ENCODE peak calls at places on chromosomes 2 and 18, in six cellular contexts. L is lower lobe of right lung, Y is fibroblast of lung, J is heart right ventricle, S is mesenchymal stem cell, O is endothelial cell of umbilical vein. X is an unnamed sample. For H3K4me1, the result is how much of the 10 kb centered on the place peaks cover.

GRCh38 chr18:36265035-36265434 is 32.5 kb upstream of the FHOD3 start:
- DNase-seq in O (no peak), J (no peak), L (no peak), Y (peak), S (peak), X (no peak)

GRCh38 chr2:127479219-127479825 is 47.0 kb downstream of the IWS1 start:
- DNase-seq in L (no peak), Y (peak), S (peak), O (peak), J (no peak), X (no peak)

GRCh38 chr2:104787298-104788065 is 66.4 kb upstream of the POU3F3 start:
- DNase-seq in Y (no peak), S (no peak), J (no peak), O (no peak), L (no peak), X (no peak)

GRCh38 chr2:74843371-74844298 is 9.7 kb downstream of the HK2 start:
- DNase-seq in Y (peak), O (peak), J (no peak), S (peak), L (no peak), X (no peak)

GRCh38 chr18:59189746-59190145 is 30.2 kb upstream of the GRP start:
- DNase-seq in O (no peak), S (no peak), Y (no peak), L (no peak), J (no peak), X (no peak)

GRCh38 chr18:21242141-21243040 is at the start of gene GREB1L:
- DNase-seq in O (peak), S (peak), J (peak), L (peak), Y (peak), X (no peak)

GRCh38 chr2:53490659-53491058 is 276.9 kb upstream of the CHAC2 start:
- DNase-seq in S (peak), Y (peak), J (no peak), O (no peak), L (no peak), X (peak)

GRCh38 chr2:142920579-142920978 is 43.1 kb downstream of the KYNU start:
- DNase-seq in J (no peak), Y (no peak), S (no peak), L (no peak), O (no peak), X (no peak)

GRCh38 chr2:26849056-26850001 is 1.4 kb downstream of the DPYSL5 start:
- DNase-seq in L (no peak), Y (no peak), O (no peak), S (no peak), J (no peak), X (no peak)

GRCh38 chr18:57029761-57030160 is 117.1 kb upstream of the BOD1L2 start:
- DNase-seq in Y (no peak), J (no peak), L (no peak), S (no peak), O (no peak), X (no peak)

GRCh38 chr2:225041871-225042799 is at the start of gene DOCK10:
- DNase-seq in J (peak), O (peak), S (peak), Y (peak), L (peak), X (no peak)

GRCh38 chr2:76737607-76738006 is 784.6 kb downstream of the LRRTM4 start:
- DNase-seq in J (no peak), O (no peak), Y (no peak), S (no peak), L (no peak), X (no peak)

GRCh38 chr18:63087421-63088230 is 231.9 kb downstream of the BCL2 start:
- DNase-seq in O (no peak), Y (no peak), J (no peak), S (no peak), L (no peak), X (no peak)

GRCh38 chr2:128724994-128725393 is 406.3 kb upstream of the HS6ST1 start:
- DNase-seq in J (no peak), O (no peak), Y (no peak), S (no peak), L (no peak), X (no peak)

GRCh38 chr2:48952071-48952604 is 196.6 kb upstream of the LHCGR start:
- DNase-seq in O (no peak), S (no peak), L (no peak), J (no peak), Y (no peak), X (no peak)

GRCh38 chr2:86633094-86633740 is 9.6 kb upstream of the RNF103 start:
- DNase-seq in L (no peak), O (no peak), Y (no peak), S (no peak), J (peak), X (no peak)

GRCh38 chr2:134408386-134408785 is 154.5 kb downstream of the MGAT5 start:
- DNase-seq in Y (peak), J (no peak), O (no peak), S (peak), L (no peak), X (no peak)

GRCh38 chr18:8744656-8745055 is 39.3 kb downstream of the MTCL1 start:
- DNase-seq in L (no peak), Y (no peak), J (no peak), O (no peak), S (no peak), X (no peak)

GRCh38 chr2:200025717-200026116 is 70.3 kb downstream of the MAIP1 start:
- DNase-seq in S (no peak), L (no peak), O (peak), J (no peak), Y (no peak), X (no peak)

DNA sequence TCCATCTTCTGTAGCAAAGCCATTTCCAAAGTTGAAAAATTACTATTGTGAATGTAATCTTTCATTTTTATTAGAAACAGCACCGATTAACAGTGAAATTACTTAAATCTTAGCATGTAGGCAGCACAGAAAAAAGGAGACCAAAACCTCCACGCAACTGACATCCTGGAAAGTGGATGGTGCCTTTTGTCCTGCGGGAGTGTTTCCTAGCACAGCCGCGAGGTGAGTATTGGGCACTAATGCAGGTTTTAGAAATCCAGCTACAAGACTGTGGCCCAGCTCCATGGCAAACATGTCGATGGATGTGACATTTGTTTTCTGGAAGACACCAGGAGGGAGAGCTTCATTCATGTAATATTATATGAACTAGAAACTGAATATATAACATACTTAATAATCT is 86.9 kb downstream of the MBP start:
- DNase-seq in L (no peak), O (no peak), J (no peak), Y (no peak), S (no peak), X (no peak)
- H3K27ac ChIP-seq in L (no peak), O (no peak), J (no peak), Y (no peak), S (no peak), X (no peak)

GRCh38 chr2:96143848-96144480 is 1.3 kb downstream of the DUSP2 start:
- DNase-seq in S (no peak), Y (no peak), O (no peak), J (no peak), L (peak), X (no peak)

GRCh38 chr2:96145028-96145939 is at the start of gene DUSP2:
- DNase-seq in L (peak), J (peak), S (peak), O (peak), Y (peak), X (peak)

GRCh38 chr2:96146151-96146880 is 1.1 kb upstream of the DUSP2 start:
- DNase-seq in Y (peak), J (peak), O (no peak), S (no peak), L (peak), X (no peak)

GRCh38 chr2:96143231-96143847 is 1.9 kb downstream of the DUSP2 start:
- DNase-seq in J (no peak), L (peak), O (no peak), S (no peak), Y (no peak), X (no peak)

GRCh38 chr2:96144481-96145027 is 686 bp downstream of the DUSP2 start:
- DNase-seq in L (peak), O (no peak), S (no peak), J (no peak), Y (no peak), X (no peak)
- H3K4me1 ChIP-seq in L (under half), O (under half), S (under half), J (under half), Y (under half), X (under half)

GRCh38 chr2:47767497-47767844 is 15.5 kb upstream of the MSH6 start:
- DNase-seq in S (no peak), Y (no peak), J (no peak), O (no peak), L (no peak), X (no peak)
- H3K4me3 ChIP-seq in S (peak), Y (no peak), J (no peak), O (no peak), L (no peak), X (no peak)

GRCh38 chr2:197453914-197454398 is 604 bp downstream of the COQ10B start:
- DNase-seq in Y (peak), S (no peak), L (no peak), J (no peak), O (peak), X (peak)
- H3K27ac ChIP-seq in Y (peak), S (peak), L (peak), J (peak), O (peak), X (peak)

GRCh38 chr2:144512421-144513272 is 7.3 kb downstream of the ZEB2 start:
- DNase-seq in O (peak), Y (peak), J (no peak), S (no peak), L (no peak), X (no peak)

GRCh38 chr2:144510206-144510991 is 9.5 kb downstream of the ZEB2 start:
- DNase-seq in O (peak), L (no peak), Y (peak), S (peak), J (no peak), X (no peak)

GRCh38 chr2:144511222-144511855 is 8.6 kb downstream of the ZEB2 start:
- DNase-seq in Y (no peak), L (no peak), J (no peak), O (peak), S (no peak), X (no peak)

GRCh38 chr2:144513388-144514100 is 6.4 kb downstream of the ZEB2 start:
- DNase-seq in J (peak), O (peak), L (no peak), Y (peak), S (peak), X (no peak)

DNA sequence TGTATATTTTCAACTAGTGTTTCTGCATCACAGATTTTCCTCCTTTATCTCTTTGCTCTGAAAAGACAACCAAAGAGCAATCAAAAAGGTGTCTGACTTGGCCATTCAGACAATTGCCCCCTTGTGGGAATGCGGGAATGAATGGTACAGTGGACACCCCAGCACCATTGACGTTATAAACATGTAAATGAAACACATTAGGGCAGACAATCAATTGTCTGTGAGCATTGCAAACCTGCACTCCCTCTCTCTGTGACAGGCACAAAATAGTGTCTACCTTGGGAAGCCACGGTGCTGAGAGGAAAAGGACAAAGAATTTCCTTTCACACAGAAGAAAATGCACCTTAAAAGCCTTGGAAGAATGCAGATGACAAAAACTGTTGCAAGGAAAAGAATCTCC is 8.0 kb downstream of the ZEB2 start:
- DNase-seq in Y (peak), L (no peak), O (peak), J (no peak), S (no peak), X (no peak)
- H3K4me1 ChIP-seq in Y (under half), L (half or more), O (under half), J (half or more), S (under half), X (half or more)